ENCODE peak calls at places on chromosome 16, in nine cellular contexts. B is epithelial cell of esophagus; Q is natural killer cell; Y is esophagus squamous epithelium; E is tibial artery; L is RWPE1; C is vagina; K is progenitor cell of endocrine pancreas; D is activated CD8-positive, alpha-beta T cell treated with anti-CD3 and anti-CD28 coated beads for 36 hours. A is an unnamed sample.

GRCh38 chr16:4904942-4905615 is 31.9 kb downstream of the PPL start:
- DNase-seq in D (no peak), Y (no peak), L (no peak), B (no peak), K (no peak), E (no peak), C (no peak), Q (no peak), A (no peak)

GRCh38 chr16:19926449-19927390 is 42.1 kb upstream of the GPRC5B start:
- DNase-seq in K (no peak), L (peak; percentile 18), Q (no peak), E (no peak), Y (no peak), C (no peak), D (no peak), B (no peak), A (no peak)

GRCh38 chr16:47627056-47627455 is 165.9 kb downstream of the PHKB start:
- DNase-seq in L (no peak), B (no peak), E (no peak), C (no peak), Q (no peak), K (no peak), Y (no peak), D (no peak), A (no peak)

GRCh38 chr16:28935924-28936783 is 4.4 kb downstream of the CD19 start:
- DNase-seq in L (peak; percentile 90), K (no peak), D (peak; percentile 93), E (peak; percentile 77), B (peak; percentile 86), Q (peak; percentile 84), C (no peak), Y (peak; percentile 25), A (peak; percentile 96)

GRCh38 chr16:14527411-14528044 is 102.5 kb downstream of the PARN start:
- DNase-seq in D (no peak), C (no peak), Q (no peak), K (no peak), E (peak; percentile 68), L (no peak), Y (no peak), B (peak; percentile 45), A (no peak)

GRCh38 chr16:82782715-82783251 is 156.0 kb downstream of the CDH13 start:
- DNase-seq in C (no peak), D (no peak), E (no peak), K (no peak), Y (no peak), B (no peak), Q (no peak), L (no peak), A (no peak)

GRCh38 chr16:21162661-21163151 is 4.2 kb downstream of the LDAF1 start:
- DNase-seq in Q (no peak), D (no peak), B (no peak), Y (no peak), C (no peak), L (no peak), E (peak; percentile 33), K (no peak), A (no peak)

GRCh38 chr16:49459953-49460735 is 86.5 kb downstream of the C16orf78 start:
- DNase-seq in L (no peak), Q (no peak), B (no peak), C (no peak), E (no peak), K (peak; percentile 3), Y (no peak), D (no peak), A (no peak)

GRCh38 chr16:75566040-75566888 is at the start of gene GABARAPL2:
- DNase-seq in E (peak; percentile 71), L (peak; percentile 73), D (peak; percentile 92), K (peak; percentile 89), B (peak; percentile 83), Y (peak; percentile 49), Q (peak; percentile 95), C (no peak), A (peak; percentile 92)

GRCh38 chr16:29775742-29776408 is 2.2 kb upstream of the ZG16 start:
- DNase-seq in Q (no peak), C (no peak), L (peak; percentile 81), E (no peak), B (peak; percentile 77), D (no peak), Y (no peak), K (no peak), A (no peak)

GRCh38 chr16:30914849-30915248 is 8.5 kb upstream of the FBXL19 start:
- DNase-seq in C (no peak), K (no peak), Q (no peak), L (no peak), Y (no peak), E (no peak), B (no peak), D (no peak), A (no peak)
- TF ChIP-seq CTCF in C (no peak), K (no peak), Q (no peak), L (no peak), Y (no peak), E (no peak), B (no peak), D (no peak), A (no peak)

DNA sequence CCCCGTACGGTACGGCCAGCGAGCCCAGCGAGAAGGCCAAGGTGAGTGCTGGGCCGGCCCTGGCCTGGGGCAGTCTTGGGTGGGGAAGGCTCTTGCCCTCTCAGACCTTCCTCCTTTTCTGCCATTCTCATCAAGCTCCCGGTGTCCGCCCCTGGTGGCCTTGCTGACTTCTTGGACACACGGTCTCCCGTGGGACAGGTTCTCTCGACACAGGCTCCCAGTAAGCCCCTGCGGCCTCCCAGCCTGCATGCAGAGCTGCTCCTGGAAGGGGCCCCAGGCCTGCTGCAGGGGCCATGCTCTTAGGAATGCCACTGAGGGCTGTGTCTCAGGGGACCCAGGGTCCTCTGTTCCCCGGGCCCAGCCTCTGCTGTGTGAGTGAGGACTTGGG is 17.6 kb downstream of the PRSS27 start:
- DNase-seq in L (no peak), B (no peak), C (no peak), Y (no peak), Q (no peak), K (no peak), D (no peak), E (no peak), A (no peak)
- TF ChIP-seq CTCF in L (no peak), B (no peak), C (no peak), Y (no peak), Q (no peak), K (no peak), D (no peak), E (no peak), A (no peak)

DNA sequence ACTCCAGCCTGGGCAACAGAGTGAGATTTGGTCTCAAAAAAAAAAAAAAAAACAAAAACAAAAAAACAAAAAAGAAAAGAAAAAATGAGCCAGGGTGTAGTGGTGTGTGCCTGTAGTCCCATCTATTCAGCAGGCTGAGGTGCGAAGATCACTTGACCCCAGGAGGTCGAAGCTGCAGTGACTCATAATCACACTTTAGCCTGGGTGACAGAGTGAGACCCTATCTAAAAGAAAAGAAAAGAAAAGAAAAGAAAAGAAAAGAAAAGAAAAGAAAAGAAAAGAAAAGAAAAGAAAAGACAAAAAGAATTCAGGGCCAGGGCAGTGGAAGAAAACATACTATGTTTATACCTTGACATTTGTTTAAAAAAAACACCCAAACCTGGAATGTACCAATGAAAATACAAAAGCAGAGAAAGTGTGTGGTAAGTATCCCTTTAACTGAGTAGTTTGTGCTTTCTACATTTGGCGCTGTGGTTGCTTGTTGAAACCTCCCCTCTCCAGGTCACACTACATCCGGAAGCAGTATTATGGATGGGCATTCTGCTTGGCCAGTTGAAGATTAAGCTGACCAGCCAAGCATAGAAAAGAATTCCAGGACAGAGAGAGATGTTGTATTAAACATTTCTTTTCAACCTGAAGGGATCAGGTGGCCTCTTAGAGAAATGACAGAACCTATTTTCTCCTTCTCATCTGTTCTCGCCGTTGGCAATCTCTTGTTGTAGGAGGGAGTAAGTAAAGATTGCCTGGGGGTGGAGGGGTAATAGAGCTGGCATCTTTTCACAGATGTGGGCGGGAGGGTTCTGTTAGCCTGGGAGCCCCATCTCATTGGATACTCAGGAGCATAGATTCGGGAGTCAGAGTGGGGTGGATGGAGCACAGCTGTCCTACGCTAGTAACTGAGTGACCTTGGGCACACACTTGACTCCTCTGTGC is 12.0 kb upstream of the PRKCB start:
- DNase-seq in K (no peak), Y (no peak), C (no peak), E (no peak), B (no peak), Q (no peak), L (no peak), D (no peak), A (no peak)
- TF ChIP-seq CTCF in K (no peak), Y (no peak), C (no peak), E (no peak), B (no peak), Q (no peak), L (no peak), D (no peak), A (no peak)

DNA sequence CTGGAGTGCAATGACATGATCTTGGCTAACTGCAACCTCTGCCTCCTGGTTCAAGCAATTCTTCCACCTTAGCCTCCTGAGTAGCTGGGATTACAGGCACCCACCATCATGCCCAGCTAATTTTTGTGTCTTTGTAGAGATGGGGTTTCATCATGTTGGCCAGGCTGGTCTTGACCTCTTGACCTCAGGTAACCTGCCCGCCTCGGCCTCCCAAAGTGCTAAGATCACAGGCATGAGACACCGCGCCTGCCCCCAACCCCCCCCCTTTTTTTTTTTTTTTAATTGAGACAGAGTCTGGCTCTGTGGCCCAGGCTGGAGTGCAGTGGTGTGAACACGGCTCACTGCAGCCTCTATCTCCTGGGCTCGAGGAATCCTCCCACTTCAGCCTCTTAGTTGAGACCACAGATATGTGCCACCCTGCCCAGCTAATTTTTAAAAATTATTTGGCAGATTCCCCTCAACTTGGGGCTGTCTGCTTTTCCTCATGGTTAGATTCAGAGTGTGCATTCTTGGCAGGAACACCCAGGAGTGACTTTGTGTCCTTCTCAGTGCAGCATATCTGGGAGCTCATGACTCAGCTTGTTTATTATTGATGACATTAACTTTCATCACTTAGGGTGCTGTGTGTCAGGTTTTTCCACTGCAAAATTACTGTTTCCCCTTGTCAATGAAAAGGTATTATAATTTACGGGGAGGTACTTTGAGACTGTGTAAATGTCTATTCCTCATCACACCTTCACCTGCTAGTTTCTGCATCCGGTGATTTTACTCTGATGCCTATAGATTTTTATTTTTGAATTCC is 50.3 kb downstream of the WWP2 start:
- DNase-seq in B (peak; percentile 29), D (no peak), L (no peak), K (no peak), Y (no peak), C (no peak), Q (no peak), E (no peak), A (no peak)
- TF ChIP-seq CTCF in B (no peak), D (no peak), L (no peak), K (no peak), Y (no peak), C (no peak), Q (no peak), E (no peak), A (no peak)

DNA sequence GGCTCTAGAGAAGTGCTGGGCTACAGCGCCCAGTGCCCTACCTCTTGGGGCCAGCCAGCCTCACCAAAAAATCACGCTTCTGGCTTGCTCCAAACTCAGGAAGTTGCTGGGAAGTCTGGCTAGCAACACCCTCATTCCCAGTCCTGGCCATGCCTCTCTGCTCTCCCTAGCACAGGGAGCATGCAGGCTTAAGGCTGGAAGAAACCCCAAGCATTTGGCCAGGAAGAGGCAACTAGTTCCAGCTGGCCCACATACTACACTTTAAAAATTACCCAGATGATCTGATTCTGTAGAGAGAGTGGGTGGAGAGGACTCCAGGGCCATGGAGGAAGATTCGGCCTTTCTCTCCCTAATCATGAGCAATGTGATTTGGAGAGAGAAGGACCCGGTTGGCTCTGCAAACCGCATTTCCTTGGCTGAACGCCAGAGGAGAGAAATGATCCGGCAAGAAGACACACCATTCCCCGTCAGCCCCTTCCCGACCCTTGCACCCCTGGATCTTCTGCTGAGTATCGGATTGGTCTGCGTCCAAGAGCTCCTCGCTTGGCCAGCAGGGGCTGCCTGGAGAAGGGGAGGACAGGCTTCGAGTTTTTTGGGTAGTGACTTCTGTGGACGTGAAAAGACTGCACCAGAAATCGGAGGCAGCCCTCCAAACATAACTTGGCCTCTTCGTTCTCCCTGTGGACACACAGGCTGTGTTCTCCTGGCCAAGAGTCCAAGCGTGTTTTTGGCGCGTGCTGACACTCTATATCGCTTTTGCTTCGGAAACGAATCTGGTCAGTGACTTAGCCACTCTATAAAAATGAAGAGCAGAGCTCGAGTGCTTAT is 406.3 kb downstream of the WWOX start:
- DNase-seq in L (no peak), Q (no peak), C (no peak), K (no peak), B (no peak), E (peak; percentile 63), Y (no peak), D (no peak), A (no peak)
- TF ChIP-seq CTCF in L (no peak), Q (no peak), C (no peak), K (no peak), B (no peak), E (peak; percentile 32), Y (peak; percentile 21), D (no peak), A (no peak)

A was measured in GM13976.